ENCODE peak calls at places on chromosomes 3 and 15, in ten cellular contexts. H is NCI-H1092; S is ACHN; O is NCI-H526 treated with DMSO at 0.1 percent for 48 hours; V is cardiac fibroblast; B is KBM-7; U is posterior vena cava; Z is ELF-1; D is CD8-positive, alpha-beta T cell; Y is GM19239. A is an unnamed sample.

GRCh38 chr3:66497288-66497972 is 3.4 kb downstream of the LRIG1 start:
- DNase-seq in B (no peak), D (no peak), S (no peak), Z (no peak), O (no peak), Y (no peak), V (no peak), H (no peak), U (no peak), A (no peak)

GRCh38 chr3:160485931-160486330 is 36.3 kb upstream of the TRIM59 start:
- DNase-seq in D (no peak), Y (no peak), B (no peak), U (no peak), H (no peak), S (peak), Z (peak), V (no peak), O (no peak), A (no peak)

GRCh38 chr3:170465935-170466334 is 47.3 kb downstream of the CLDN11 start:
- DNase-seq in S (no peak), U (no peak), D (no peak), H (no peak), Z (no peak), B (no peak), Y (no peak), V (no peak), O (peak), A (no peak)

GRCh38 chr3:134916276-134916961 is 121.4 kb downstream of the EPHB1 start:
- DNase-seq in Y (no peak), U (peak), H (no peak), D (no peak), S (no peak), V (no peak), Z (no peak), O (no peak), B (no peak), A (no peak)

GRCh38 chr3:77321646-77322045 is 281.7 kb downstream of the ROBO2 start:
- DNase-seq in D (no peak), V (no peak), U (no peak), H (no peak), O (no peak), Y (no peak), Z (no peak), B (peak), S (no peak), A (no peak)

GRCh38 chr15:70033529-70034140 is 64.1 kb downstream of the TLE3 start:
- DNase-seq in B (no peak), S (no peak), Z (peak), H (peak), O (peak), V (peak), U (peak), Y (no peak), D (no peak), A (no peak)

GRCh38 chr3:30538787-30539186 is 67.6 kb upstream of the TGFBR2 start:
- DNase-seq in S (peak), Z (no peak), B (no peak), H (no peak), O (no peak), U (no peak), V (peak), Y (no peak), D (no peak), A (no peak)

GRCh38 chr3:94146455-94146854 is 83.6 kb downstream of the NSUN3 start:
- DNase-seq in V (no peak), S (no peak), D (no peak), B (no peak), Y (no peak), H (no peak), Z (no peak), O (no peak), U (no peak), A (no peak)

GRCh38 chr3:162960269-162960668 is 1463.7 kb downstream of the OTOL1 start:
- DNase-seq in D (no peak), O (no peak), U (no peak), V (no peak), B (no peak), Z (no peak), H (no peak), Y (no peak), S (no peak), A (no peak)

GRCh38 chr15:93865610-93866009 is 365.8 kb upstream of the MCTP2 start:
- DNase-seq in Z (no peak), U (no peak), Y (no peak), H (no peak), D (no peak), B (peak), S (no peak), O (no peak), V (no peak), A (no peak)

GRCh38 chr3:142586803-142587406 is 8.4 kb upstream of the ATR start:
- DNase-seq in U (no peak), S (peak), Z (peak), D (no peak), O (peak), B (peak), V (peak), H (peak), Y (no peak), A (peak)

GRCh38 chr15:67085237-67085817 is 19.9 kb downstream of the SMAD3 start:
- DNase-seq in B (no peak), U (no peak), O (no peak), Z (no peak), H (no peak), D (no peak), Y (no peak), S (no peak), V (no peak), A (no peak)

GRCh38 chr3:114569186-114569585 is 275.4 kb downstream of the TIGIT start:
- DNase-seq in B (no peak), U (no peak), Z (no peak), H (no peak), Y (no peak), O (no peak), V (no peak), S (peak), D (no peak), A (no peak)

GRCh38 chr3:148866261-148866660 is 1.2 kb downstream of the CPA3 start:
- DNase-seq in O (no peak), V (peak), U (no peak), Y (no peak), H (no peak), Z (no peak), B (no peak), D (no peak), S (no peak), A (no peak)